ENCODE peak calls at places on chromosomes 12 and 14, in four cellular contexts. X, N, P and C are unnamed samples.

GRCh38 chr12:31622038-31622437 is 31.1 kb upstream of the DENND5B start:
- DNase-seq in X (no peak), N (no peak), P (no peak), C (no peak)

GRCh38 chr12:132471858-132472255 is 18.1 kb upstream of the FBRSL1 start:
- DNase-seq in X (no peak), N (no peak), P (no peak), C (no peak)

GRCh38 chr12:67512061-67512460 is 136.5 kb upstream of the DYRK2 start:
- DNase-seq in X (peak), N (peak), P (no peak), C (no peak)

GRCh38 chr14:90540437-90540836 is 143.6 kb downstream of the CALM1 start:
- DNase-seq in X (no peak), N (no peak), P (no peak), C (no peak)

GRCh38 chr14:98955741-98956070 is 316.3 kb downstream of the BCL11B start:
- DNase-seq in X (no peak), N (no peak), P (no peak), C (no peak)

GRCh38 chr12:106138279-106138645 is 492 bp downstream of the NUAK1 start:
- DNase-seq in X (no peak), N (no peak), P (no peak), C (no peak)

GRCh38 chr14:103067231-103067954 is 10.0 kb upstream of the CDC42BPB start:
- DNase-seq in X (peak), N (peak), P (no peak), C (peak)

GRCh38 chr12:1839464-1839863 is 19.1 kb downstream of the LRTM2 start:
- DNase-seq in X (no peak), N (no peak), P (no peak), C (no peak)

GRCh38 chr12:15584366-15585041 is 204.7 kb downstream of the EPS8 start:
- DNase-seq in X (peak), N (peak), P (peak), C (peak)

GRCh38 chr14:94377866-94378470 is 10.4 kb downstream of the SERPINA1 start:
- DNase-seq in X (no peak), N (no peak), P (no peak), C (no peak)

GRCh38 chr14:100190126-100190525 is 30.7 kb upstream of the DEGS2 start:
- DNase-seq in X (no peak), N (no peak), P (peak), C (no peak)

GRCh38 chr14:100362311-100362927 is 39.3 kb downstream of the SLC25A47 start:
- DNase-seq in X (no peak), N (no peak), P (no peak), C (no peak)

GRCh38 chr14:90455100-90455571 is 58.3 kb downstream of the CALM1 start:
- DNase-seq in X (no peak), N (no peak), P (no peak), C (no peak)

GRCh38 chr14:77580964-77581505 is 35.4 kb downstream of the SPTLC2 start:
- DNase-seq in X (peak), N (peak), P (no peak), C (no peak)

GRCh38 chr14:99586761-99587462 is 17.1 kb downstream of the CCDC85C start:
- DNase-seq in X (no peak), N (no peak), P (no peak), C (no peak)

GRCh38 chr14:28902930-28903329 is 136.3 kb downstream of the FOXG1 start:
- DNase-seq in X (no peak), N (no peak), P (no peak), C (no peak)

GRCh38 chr12:6923003-6923732 is 4.6 kb upstream of the ATN1 start:
- DNase-seq in X (no peak), N (no peak), P (no peak), C (no peak)

GRCh38 chr12:99043319-99043914 is 398.3 kb downstream of the APAF1 start:
- DNase-seq in X (peak), N (peak), P (peak), C (peak)

GRCh38 chr12:79006306-79006705 is 141.7 kb downstream of the SYT1 start:
- DNase-seq in X (peak), N (peak), P (no peak), C (no peak)

GRCh38 chr12:93130371-93131049 is 201.4 kb upstream of the EEA1 start:
- DNase-seq in X (no peak), N (no peak), P (no peak), C (no peak)

GRCh38 chr14:89912667-89913211 is 41.8 kb downstream of the EFCAB11 start:
- DNase-seq in X (peak), N (peak), P (peak), C (peak)

GRCh38 chr14:32075636-32076277 is 1.3 kb upstream of the ARHGAP5 start:
- DNase-seq in X (peak), N (peak), P (peak), C (peak)

GRCh38 chr12:99057670-99058069 is 412.6 kb downstream of the APAF1 start:
- DNase-seq in X (no peak), N (no peak), P (no peak), C (no peak)

GRCh38 chr14:51442513-51443175 is 202.6 kb downstream of the TMX1 start:
- DNase-seq in X (peak), N (peak), P (no peak), C (peak)

GRCh38 chr14:104283197-104284106 is 145.1 kb downstream of the KIF26A start:
- DNase-seq in X (no peak), N (no peak), P (no peak), C (no peak)

GRCh38 chr12:131112690-131113290 is 159.1 kb downstream of the ADGRD1 start:
- DNase-seq in X (no peak), N (no peak), P (no peak), C (no peak)

GRCh38 chr14:54220122-54220691 is 176.6 kb upstream of the CDKN3 start:
- DNase-seq in X (no peak), N (no peak), P (peak), C (no peak)

GRCh38 chr14:23464700-23465099 is 4.8 kb upstream of the NGDN start:
- DNase-seq in X (no peak), N (no peak), P (no peak), C (no peak)

GRCh38 chr14:83757896-83758295 is 1772.0 kb upstream of the FLRT2 start:
- DNase-seq in X (no peak), N (peak), P (no peak), C (no peak)

GRCh38 chr12:3367750-3368444 is 123.1 kb upstream of the PRMT8 start:
- DNase-seq in X (no peak), N (no peak), P (no peak), C (no peak)

GRCh38 chr12:49706351-49707126 is 666 bp downstream of the FMNL3 start:
- DNase-seq in X (peak), N (peak), P (peak), C (no peak)

GRCh38 chr12:106030210-106031175 is 108.3 kb downstream of the NUAK1 start:
- DNase-seq in X (peak), N (peak), P (peak), C (peak)

GRCh38 chr12:130124605-130125244 is 37.5 kb upstream of the FZD10 start:
- DNase-seq in X (no peak), N (no peak), P (no peak), C (no peak)

GRCh38 chr12:29710104-29710503 is 73.6 kb downstream of the TMTC1 start:
- DNase-seq in X (no peak), N (peak), P (peak), C (no peak)

GRCh38 chr14:31510222-31510621 is 22.4 kb upstream of the GPR33 start:
- DNase-seq in X (peak), N (peak), P (peak), C (no peak)

GRCh38 chr14:36020120-36021029 is 156.1 kb downstream of the PTCSC3 start:
- DNase-seq in X (no peak), N (no peak), P (no peak), C (no peak)

GRCh38 chr14:106562451-106562850 is 1036.1 kb downstream of the TMEM121 start:
- DNase-seq in X (no peak), N (no peak), P (no peak), C (no peak)

DNA sequence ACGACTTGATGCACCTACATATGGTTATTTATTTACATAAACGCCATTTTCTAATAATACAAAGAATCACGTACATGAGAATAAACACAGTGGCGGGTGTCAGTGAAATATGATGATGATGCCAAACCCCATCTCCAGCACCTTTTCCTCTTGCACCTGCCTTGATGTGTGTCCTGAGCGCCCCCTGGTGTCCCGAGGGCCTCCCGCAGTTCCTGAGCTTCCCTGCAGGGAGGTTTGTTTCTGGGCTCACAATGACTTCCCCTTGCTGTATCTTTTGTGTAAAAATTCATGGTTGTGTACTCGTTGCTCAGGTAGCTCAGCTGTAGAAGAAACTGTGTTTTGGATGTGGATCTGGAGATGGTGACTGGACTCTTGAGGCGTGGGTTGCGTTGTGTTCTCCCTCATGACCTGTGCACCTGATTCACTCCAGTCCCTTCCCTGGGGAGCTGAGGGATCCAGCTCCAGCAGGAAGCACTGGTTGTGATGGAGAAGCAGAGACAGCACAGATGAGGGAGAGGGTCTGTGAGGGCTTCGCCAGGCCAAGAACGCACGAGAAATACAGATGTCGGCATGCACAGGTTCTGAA is 1037.8 kb downstream of the TMEM121 start:
- DNase-seq in X (peak), N (no peak), P (peak), C (peak)
- TF ChIP-seq CTCF in X (peak), N (no peak), P (peak), C (no peak)

GRCh38 chr14:21395450-21395849 is 11.6 kb upstream of the SUPT16H start:
- DNase-seq in X (no peak), N (no peak), P (no peak), C (no peak)
- TF ChIP-seq CTCF in X (no peak), N (no peak), P (no peak), C (no peak)

GRCh38 chr12:32874083-32874482 is 22.5 kb downstream of the PKP2 start:
- DNase-seq in X (no peak), N (no peak), P (peak), C (no peak)

GRCh38 chr12:32881107-32881506 is 15.5 kb downstream of the PKP2 start:
- DNase-seq in X (no peak), N (no peak), P (no peak), C (no peak)

GRCh38 chr12:32874926-32875325 is 21.7 kb downstream of the PKP2 start:
- DNase-seq in X (no peak), N (no peak), P (no peak), C (no peak)

GRCh38 chr12:32875990-32876389 is 20.6 kb downstream of the PKP2 start:
- DNase-seq in X (no peak), N (no peak), P (no peak), C (no peak)

DNA sequence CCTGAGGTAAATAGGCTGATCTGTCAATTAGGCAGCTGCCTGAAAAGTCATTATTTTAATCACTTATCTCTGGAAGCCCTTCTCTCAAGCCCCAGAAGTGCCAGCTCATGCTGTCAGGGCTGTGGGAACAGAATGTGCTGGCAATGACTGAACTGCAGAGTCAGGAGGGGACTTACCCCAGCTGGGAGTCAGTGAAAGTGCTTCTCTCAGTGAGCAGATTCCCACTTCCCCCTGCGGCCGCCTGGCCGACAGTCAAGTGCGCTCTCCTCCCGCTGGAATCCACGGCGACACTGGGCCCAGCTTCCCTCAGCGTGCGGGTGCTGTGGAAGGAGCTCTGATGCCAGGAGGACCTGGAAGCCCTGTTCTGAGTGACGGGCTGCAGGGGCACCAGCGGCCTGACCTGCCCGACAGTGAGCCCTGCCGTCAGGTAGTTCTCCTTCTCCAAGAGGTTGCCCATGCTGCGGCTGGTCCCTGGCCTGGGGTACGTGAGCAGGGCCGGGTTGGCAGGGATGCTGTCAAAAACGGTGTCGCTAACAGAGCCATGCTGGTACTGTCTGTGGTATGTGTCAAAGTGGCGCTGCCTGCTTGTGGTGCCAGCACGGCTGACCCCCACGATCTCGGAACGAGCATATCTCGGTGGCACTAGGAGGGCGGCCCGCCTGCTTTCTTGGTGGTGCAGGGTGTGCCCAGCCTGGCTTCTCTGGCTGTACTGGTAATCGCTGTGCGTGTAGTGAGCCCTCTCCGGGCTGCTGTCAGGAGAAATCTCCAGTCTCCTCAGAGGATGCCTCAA is 18.7 kb downstream of the PKP2 start:
- DNase-seq in X (peak), N (no peak), P (no peak), C (no peak)
- TF ChIP-seq CTCF in X (no peak), N (no peak), P (no peak), C (no peak)

GRCh38 chr12:121953293-121953692 is 34.9 kb downstream of the CFAP251 start:
- DNase-seq in X (no peak), N (no peak), P (no peak), C (no peak)

GRCh38 chr12:121943926-121944325 is 25.5 kb downstream of the CFAP251 start:
- DNase-seq in X (no peak), N (no peak), P (no peak), C (no peak)

GRCh38 chr12:121946313-121947025 is 28.1 kb downstream of the CFAP251 start:
- DNase-seq in X (no peak), N (no peak), P (no peak), C (no peak)

GRCh38 chr12:121949643-121950397 is 31.4 kb downstream of the CFAP251 start:
- DNase-seq in X (peak), N (peak), P (no peak), C (no peak)

GRCh38 chr12:121947966-121948365 is 29.6 kb downstream of the CFAP251 start:
- DNase-seq in X (no peak), N (peak), P (no peak), C (no peak)
- TF ChIP-seq CTCF in X (no peak), N (no peak), P (no peak), C (no peak)

DNA sequence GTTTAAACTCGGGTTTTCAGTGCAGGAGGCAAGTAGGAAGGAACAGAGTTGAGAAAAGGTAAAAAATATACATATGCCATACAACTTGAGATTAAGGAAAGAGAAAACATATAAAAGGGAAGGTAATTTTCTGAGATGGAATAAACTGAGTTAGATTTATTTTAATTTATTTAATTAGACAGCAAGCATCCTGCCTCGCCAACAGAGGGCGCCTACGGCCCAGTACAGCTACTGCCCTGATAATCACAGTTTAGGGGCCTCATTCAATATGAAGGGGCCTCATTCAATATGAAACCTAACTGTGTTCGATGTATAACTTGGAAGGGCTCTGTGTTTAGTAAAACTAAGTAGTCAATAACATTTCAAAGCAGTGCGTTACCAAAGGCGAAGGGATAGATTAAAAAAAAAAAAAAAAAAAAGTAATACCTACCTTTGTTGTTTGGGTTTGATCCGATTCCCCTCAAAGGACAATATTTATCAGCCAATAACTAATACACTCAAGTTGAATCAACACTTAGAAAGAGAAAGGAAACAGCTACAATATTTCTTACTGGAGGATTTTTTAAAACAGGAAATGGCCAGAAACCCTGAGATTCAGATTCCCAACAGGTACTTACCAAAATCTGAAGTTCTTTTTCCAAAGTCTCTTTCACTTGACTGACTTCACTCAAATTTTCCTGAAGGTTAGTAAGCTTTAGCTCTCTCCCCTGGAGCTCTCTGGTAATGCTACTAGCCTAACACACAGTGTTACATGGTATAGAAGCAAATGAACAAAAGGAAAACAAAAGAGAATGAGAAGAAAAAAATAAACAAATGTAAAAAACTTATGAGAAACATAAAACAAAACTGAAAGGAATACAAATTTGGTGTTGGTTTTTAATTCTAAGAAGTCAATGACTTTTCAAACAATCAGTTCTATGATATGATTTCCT is 70.0 kb upstream of the VPS33A start:
- DNase-seq in X (peak), N (peak), P (peak), C (peak)
- TF ChIP-seq CTCF in X (peak), N (peak), P (peak), C (peak)

GRCh38 chr12:58064681-58065080 is 123.3 kb downstream of the ATP23 start:
- DNase-seq in X (no peak), N (no peak), P (no peak), C (no peak)
- TF ChIP-seq CTCF in X (no peak), N (no peak), P (no peak), C (no peak)

GRCh38 chr14:68249534-68250517 is 430.2 kb downstream of the RAD51B start:
- DNase-seq in X (peak), N (peak), P (no peak), C (no peak)

GRCh38 chr14:68251766-68252100 is 432.2 kb downstream of the RAD51B start:
- DNase-seq in X (no peak), N (no peak), P (no peak), C (no peak)

GRCh38 chr14:68248481-68249255 is 429.1 kb downstream of the RAD51B start:
- DNase-seq in X (peak), N (peak), P (peak), C (peak)

GRCh38 chr14:68253381-68253780 is 433.8 kb downstream of the RAD51B start:
- DNase-seq in X (no peak), N (no peak), P (no peak), C (no peak)

GRCh38 chr14:68250950-68251765 is 431.6 kb downstream of the RAD51B start:
- DNase-seq in X (no peak), N (no peak), P (peak), C (no peak)
- TF ChIP-seq CTCF in X (no peak), N (no peak), P (peak), C (no peak)

GRCh38 chr12:54173066-54173726 is 15.6 kb downstream of the SMUG1 start:
- DNase-seq in X (peak), N (peak), P (peak), C (peak)

GRCh38 chr12:54166543-54167499 is 22.0 kb downstream of the SMUG1 start:
- DNase-seq in X (no peak), N (no peak), P (no peak), C (no peak)

GRCh38 chr12:54167500-54167896 is 21.3 kb downstream of the SMUG1 start:
- DNase-seq in X (no peak), N (no peak), P (no peak), C (no peak)

GRCh38 chr12:54172102-54172630 is 16.6 kb downstream of the SMUG1 start:
- DNase-seq in X (no peak), N (no peak), P (no peak), C (no peak)

GRCh38 chr12:54169036-54169435 is 19.7 kb downstream of the SMUG1 start:
- DNase-seq in X (no peak), N (no peak), P (no peak), C (no peak)
- TF ChIP-seq CTCF in X (peak), N (no peak), P (peak), C (peak)